ENCODE peak calls at places on chromosomes 16 and 17, in four cellular contexts. T is cardiac fibroblast, L is spleen, W is fibroblast of the aortic adventitia. H is an unnamed sample.

GRCh38 chr17:79808763-79809529 is 12.1 kb upstream of the CBX8 start:
- DNase-seq in T (peak), L (no peak), W (no peak), H (peak)

GRCh38 chr16:85303354-85303883 is 191.1 kb upstream of the CIBAR2 start:
- DNase-seq in T (peak), L (peak), W (no peak), H (peak)

GRCh38 chr17:80849119-80849518 is 142.5 kb upstream of the CHMP6 start:
- DNase-seq in T (no peak), L (peak), W (no peak), H (no peak)

GRCh38 chr16:15857779-15858560 is 1.1 kb upstream of the MYH11 start:
- DNase-seq in T (peak), L (no peak), W (peak), H (peak)

GRCh38 chr17:61904094-61904710 is 23.6 kb downstream of the INTS2 start:
- DNase-seq in T (no peak), L (no peak), W (no peak), H (no peak)

GRCh38 chr16:74700206-74701040 is at the start of gene MLKL:
- DNase-seq in T (peak), L (peak), W (peak), H (peak)

GRCh38 chr16:26667271-26667703 is 399.4 kb upstream of the C16orf82 start:
- DNase-seq in T (no peak), L (no peak), W (no peak), H (no peak)

GRCh38 chr17:36586138-36586537 is 5.5 kb upstream of the DHRS11 start:
- DNase-seq in T (no peak), L (no peak), W (no peak), H (no peak)

GRCh38 chr16:2520097-2520783 is at the start of gene AMDHD2:
- DNase-seq in T (peak), L (peak), W (peak), H (peak)

GRCh38 chr17:36892112-36892838 is 45.0 kb upstream of the LHX1 start:
- DNase-seq in T (no peak), L (no peak), W (no peak), H (no peak)

GRCh38 chr16:23301251-23302044 is 654 bp upstream of the SCNN1B start:
- DNase-seq in T (no peak), L (no peak), W (no peak), H (no peak)

GRCh38 chr16:67767953-67768352 is 38.4 kb downstream of the RANBP10 start:
- DNase-seq in T (peak), L (no peak), W (peak), H (peak)

GRCh38 chr17:76492250-76492988 is 8.8 kb downstream of the RHBDF2 start:
- DNase-seq in T (no peak), L (peak), W (no peak), H (no peak)

GRCh38 chr16:66952430-66953139 is 8.5 kb upstream of the CES3 start:
- DNase-seq in T (no peak), L (no peak), W (no peak), H (no peak)

GRCh38 chr17:17403899-17404576 is 72.8 kb upstream of the MED9 start:
- DNase-seq in T (no peak), L (peak), W (no peak), H (no peak)

GRCh38 chr17:51000835-51001638 is 119.6 kb downstream of the SPAG9 start:
- DNase-seq in T (peak), L (no peak), W (peak), H (peak)

GRCh38 chr16:49362230-49362629 is 11.4 kb upstream of the C16orf78 start:
- DNase-seq in T (no peak), L (no peak), W (no peak), H (no peak)

GRCh38 chr17:45282683-45283644 is 21.1 kb upstream of the SPATA32 start:
- DNase-seq in T (peak), L (no peak), W (no peak), H (peak)

GRCh38 chr16:11310997-11311561 is 29.9 kb upstream of the PRM1 start:
- DNase-seq in T (no peak), L (no peak), W (no peak), H (peak)

GRCh38 chr16:77212736-77213541 is 13.7 kb downstream of the SYCE1L start:
- DNase-seq in T (peak), L (peak), W (no peak), H (peak)

GRCh38 chr17:82117139-82118090 is 19.4 kb upstream of the FASN start:
- DNase-seq in T (no peak), L (no peak), W (no peak), H (no peak)

GRCh38 chr17:44389281-44389680 is at the start of gene ITGA2B:
- DNase-seq in T (no peak), L (no peak), W (no peak), H (no peak)

GRCh38 chr17:77667478-77667877 is 291.0 kb upstream of the TNRC6C start:
- DNase-seq in T (no peak), L (no peak), W (no peak), H (no peak)

GRCh38 chr17:80605326-80606066 is 60.9 kb downstream of the RPTOR start:
- DNase-seq in T (no peak), L (no peak), W (peak), H (no peak)

GRCh38 chr16:84841787-84842300 is 22.1 kb downstream of the CRISPLD2 start:
- DNase-seq in T (no peak), L (no peak), W (no peak), H (no peak)

GRCh38 chr16:71622088-71622487 is 3.9 kb upstream of the MARVELD3 start:
- DNase-seq in T (no peak), L (no peak), W (no peak), H (no peak)

GRCh38 chr17:731943-732787 is at the start of gene TLCD3A:
- DNase-seq in T (peak), L (peak), W (peak), H (peak)

GRCh38 chr16:700684-701584 is 4.7 kb downstream of the FBXL16 start:
- DNase-seq in T (no peak), L (no peak), W (no peak), H (no peak)

GRCh38 chr16:29962344-29962994 is 590 bp downstream of the TMEM219 start:
- DNase-seq in T (peak), L (no peak), W (peak), H (peak)

DNA sequence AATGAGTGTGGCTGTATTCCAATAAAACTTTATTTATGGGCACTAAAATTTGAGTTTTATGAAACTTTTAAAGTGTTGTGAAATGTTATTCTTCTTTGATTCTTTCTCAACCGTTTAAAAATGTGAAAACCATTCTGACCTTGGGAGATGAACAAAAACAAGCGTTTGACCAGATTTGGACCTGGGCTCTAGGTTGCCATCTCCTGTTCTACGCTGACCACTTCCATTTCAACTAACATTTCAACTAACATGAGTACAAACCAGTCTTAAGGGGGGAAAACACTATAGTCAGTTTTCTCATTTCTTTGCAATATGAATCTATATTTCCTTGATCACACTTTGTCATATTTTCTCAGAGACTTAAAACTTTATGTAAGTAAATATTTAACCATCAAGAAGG is 118.4 kb upstream of the IRX5 start:
- DNase-seq in T (peak), L (no peak), W (peak), H (peak)
- TF ChIP-seq CTCF in T (peak), L (no peak), W (peak), H (peak)

GRCh38 chr17:38419508-38419981 is 8.7 kb upstream of the ARHGAP23 start:
- DNase-seq in T (no peak), L (no peak), W (no peak), H (no peak)

GRCh38 chr17:38420518-38420917 is 7.7 kb upstream of the ARHGAP23 start:
- DNase-seq in T (no peak), L (no peak), W (no peak), H (no peak)

GRCh38 chr17:38418069-38418692 is 10.1 kb upstream of the ARHGAP23 start:
- DNase-seq in T (no peak), L (no peak), W (no peak), H (no peak)

GRCh38 chr17:38417210-38417951 is 10.9 kb upstream of the ARHGAP23 start:
- DNase-seq in T (no peak), L (no peak), W (no peak), H (no peak)

GRCh38 chr17:38418693-38419507 is 9.4 kb upstream of the ARHGAP23 start:
- DNase-seq in T (no peak), L (no peak), W (no peak), H (no peak)
- H3K4me3 ChIP-seq in T (peak), L (no peak), W (peak), H (no peak)

GRCh38 chr17:59892849-59893616 is at the start of the genes RPS6KB1 and TUBD1:
- DNase-seq in T (peak), L (peak), W (peak), H (peak)
- TF ChIP-seq CTCF in T (no peak), L (peak), W (no peak), H (no peak)

GRCh38 chr17:42708588-42708987 is 26.3 kb downstream of the CNTNAP1 start:
- DNase-seq in T (no peak), L (no peak), W (no peak), H (no peak)
- H3K4me3 ChIP-seq in T (no peak), L (no peak), W (no peak), H (no peak)

GRCh38 chr17:74812109-74812864 is 36.1 kb upstream of the NAT9 start:
- DNase-seq in T (no peak), L (no peak), W (no peak), H (no peak)

GRCh38 chr17:74813793-74814192 is 37.6 kb upstream of the NAT9 start:
- DNase-seq in T (no peak), L (no peak), W (no peak), H (no peak)

GRCh38 chr17:74815067-74815466 is 38.9 kb upstream of the NAT9 start:
- DNase-seq in T (no peak), L (no peak), W (no peak), H (no peak)

GRCh38 chr17:74815671-74816370 is 39.7 kb upstream of the NAT9 start:
- DNase-seq in T (no peak), L (no peak), W (no peak), H (no peak)

DNA sequence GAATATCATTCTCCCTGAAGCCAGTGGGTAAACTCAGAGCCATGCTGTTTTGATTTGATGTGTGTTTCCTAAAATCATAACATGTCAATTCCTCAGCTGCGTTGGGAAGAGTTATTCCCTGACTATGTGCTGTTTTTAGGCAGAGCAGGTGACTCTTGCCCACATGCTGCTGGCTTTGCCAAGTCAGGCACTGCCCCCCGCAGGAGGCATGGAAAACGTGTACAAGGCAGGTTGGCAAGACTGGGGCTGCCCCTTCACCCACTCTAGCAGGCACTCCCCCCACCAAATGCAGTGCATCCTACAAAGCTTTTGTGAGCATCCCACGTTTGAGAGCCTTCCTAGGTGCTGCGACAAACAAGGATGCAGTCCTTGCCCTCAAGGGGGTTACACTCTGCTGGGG is 38.3 kb upstream of the NAT9 start:
- DNase-seq in T (no peak), L (no peak), W (no peak), H (no peak)
- TF ChIP-seq CTCF in T (no peak), L (no peak), W (no peak), H (no peak)

GRCh38 chr17:48588519-48588918 is 1.5 kb downstream of the HOXB3 start:
- DNase-seq in T (no peak), L (no peak), W (no peak), H (no peak)

GRCh38 chr17:48588074-48588415 is 2.0 kb downstream of the HOXB3 start:
- DNase-seq in T (no peak), L (no peak), W (no peak), H (no peak)

GRCh38 chr17:48587276-48588073 is 2.6 kb downstream of the HOXB3 start:
- DNase-seq in T (no peak), L (no peak), W (no peak), H (no peak)

GRCh38 chr17:48583708-48584582 is 5.8 kb upstream of the HOXB4 start:
- DNase-seq in T (no peak), L (no peak), W (peak), H (no peak)

GRCh38 chr17:48586355-48586924 is 3.6 kb downstream of the HOXB3 start:
- DNase-seq in T (no peak), L (no peak), W (no peak), H (no peak)
- H3K4me3 ChIP-seq in T (no peak), L (peak), W (peak), H (peak)

GRCh38 chr17:57909548-57909947 is 45.7 kb downstream of the CUEDC1 start:
- DNase-seq in T (no peak), L (no peak), W (no peak), H (no peak)

GRCh38 chr17:57908278-57908677 is 46.9 kb downstream of the CUEDC1 start:
- DNase-seq in T (no peak), L (no peak), W (no peak), H (no peak)

GRCh38 chr17:57905875-57906455 is 49.2 kb downstream of the CUEDC1 start:
- DNase-seq in T (no peak), L (no peak), W (no peak), H (no peak)

GRCh38 chr17:57903961-57904360 is 51.3 kb downstream of the CUEDC1 start:
- DNase-seq in T (no peak), L (no peak), W (no peak), H (no peak)

GRCh38 chr17:57906910-57907309 is 48.3 kb downstream of the CUEDC1 start:
- DNase-seq in T (no peak), L (no peak), W (no peak), H (no peak)
- TF ChIP-seq CTCF in T (peak), L (no peak), W (no peak), H (peak)

DNA sequence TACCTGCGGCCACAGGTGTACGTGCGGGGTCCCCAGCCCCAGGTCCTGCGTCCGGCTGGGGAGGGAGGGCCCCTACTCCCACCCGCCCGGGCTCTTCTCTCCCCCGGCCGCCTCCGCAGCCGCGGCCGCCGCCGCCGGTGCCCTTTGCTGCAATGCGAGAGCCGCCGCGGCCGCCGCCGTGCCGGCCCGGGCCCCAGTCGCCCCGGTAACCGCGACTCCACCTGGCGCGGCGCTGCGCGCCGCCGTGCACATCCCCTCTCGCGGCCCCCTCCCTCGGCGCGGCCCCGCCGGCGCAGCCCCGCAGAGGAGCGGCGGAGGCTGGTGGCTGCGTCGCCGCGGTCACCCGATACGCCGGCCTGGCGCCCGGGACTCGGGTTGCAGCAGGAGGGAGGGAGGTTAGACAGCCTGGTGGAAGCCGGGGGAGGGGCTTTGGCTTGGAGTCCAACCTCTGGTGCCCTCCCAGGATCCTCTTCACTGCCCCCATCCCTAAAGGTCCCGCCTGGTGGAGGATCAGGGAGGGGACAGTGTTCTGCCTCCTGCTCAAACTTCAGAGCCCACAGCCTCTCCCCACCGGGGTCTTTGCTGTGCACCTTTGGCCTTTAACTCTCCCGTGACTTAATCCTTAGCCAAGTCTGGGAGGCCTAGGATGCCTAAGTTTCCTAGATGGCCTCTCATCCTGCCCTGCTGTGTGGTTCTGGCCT is 32.9 kb downstream of the SRCIN1 start:
- DNase-seq in T (no peak), L (no peak), W (no peak), H (no peak)
- H3K4me3 ChIP-seq in T (no peak), L (peak), W (no peak), H (no peak)